ENCODE peak calls at places on chromosomes 12 and 14, in eight cellular contexts. I is HCT116, L is heart left ventricle, M is H1, V is fibroblast of lung, D is upper lobe of right lung, T is DND-41, G is fibroblast of pulmonary artery. A is an unnamed sample.
A peak's percentile ranks its signal among the peaks of the same experiment; 100 is the strongest.

GRCh38 chr14:58808828-58809227 is 171.1 kb downstream of the DACT1 start:
- DNase-seq in G (peak; percentile 62), D (no peak), T (no peak), V (peak; percentile 75), L (no peak), M (no peak), I (no peak), A (no peak)

GRCh38 chr12:31470462-31470861 is 120.5 kb downstream of the DENND5B start:
- DNase-seq in L (no peak), G (no peak), V (no peak), D (no peak), M (no peak), T (no peak), I (no peak), A (no peak)

GRCh38 chr12:78088391-78088832 is 257.7 kb downstream of the NAV3 start:
- DNase-seq in V (peak; percentile 61), M (no peak), G (peak; percentile 29), D (no peak), L (no peak), T (no peak), I (no peak), A (no peak)

GRCh38 chr14:81927069-81927468 is 393.4 kb upstream of the SEL1L start:
- DNase-seq in I (no peak), V (no peak), T (no peak), D (no peak), G (no peak), M (no peak), L (no peak), A (no peak)

GRCh38 chr12:30847259-30847658 is 79.3 kb upstream of the TSPAN11 start:
- DNase-seq in D (no peak), T (peak; percentile 11), G (peak; percentile 81), I (peak; percentile 62), V (peak; percentile 81), L (no peak), M (no peak), A (peak; percentile 33)

GRCh38 chr12:124466200-124467128 is 100.9 kb downstream of the NCOR2 start:
- DNase-seq in D (no peak), M (no peak), V (no peak), I (no peak), L (peak; percentile 71), T (peak; percentile 96), G (peak; percentile 93), A (peak; percentile 94)

GRCh38 chr14:71524321-71524982 is 407.8 kb upstream of the RGS6 start:
- DNase-seq in M (no peak), L (no peak), D (no peak), V (no peak), G (no peak), I (no peak), T (no peak), A (no peak)

GRCh38 chr12:123491481-123491880 is 33.5 kb downstream of the SNRNP35 start:
- DNase-seq in V (no peak), M (no peak), T (no peak), D (no peak), I (no peak), L (no peak), G (no peak), A (no peak)

GRCh38 chr12:77339610-77340009 is 274.2 kb upstream of the E2F7 start:
- DNase-seq in D (no peak), V (peak; percentile 56), G (peak; percentile 8), T (no peak), M (no peak), I (no peak), L (no peak), A (no peak)

GRCh38 chr14:65958664-65959562 is 527.3 kb upstream of the CCDC196 start:
- DNase-seq in G (peak; percentile 56), M (no peak), D (no peak), L (no peak), T (no peak), V (peak; percentile 44), I (peak; percentile 15), A (no peak)

GRCh38 chr12:22100952-22101748 is 55.1 kb downstream of the CMAS start:
- DNase-seq in V (peak; percentile 83), G (peak; percentile 85), T (peak; percentile 12), M (no peak), D (no peak), I (peak; percentile 18), L (peak; percentile 30), A (peak; percentile 69)

GRCh38 chr12:130266751-130267150 is 70.9 kb upstream of the PIWIL1 start:
- DNase-seq in V (no peak), I (no peak), T (peak; percentile 32), G (no peak), L (no peak), M (peak; percentile 44), D (no peak), A (no peak)

GRCh38 chr12:83016226-83016835 is 329.6 kb downstream of the TMTC2 start:
- DNase-seq in V (peak; percentile 88), M (no peak), D (no peak), G (peak; percentile 85), I (peak; percentile 79), T (no peak), L (no peak), A (no peak)

GRCh38 chr12:118611295-118611694 is 234.9 kb downstream of the SUDS3 start:
- DNase-seq in G (no peak), I (no peak), T (no peak), V (no peak), M (no peak), L (no peak), D (no peak), A (no peak)

GRCh38 chr14:70789961-70790360 is 19.4 kb downstream of the MAP3K9 start:
- DNase-seq in D (no peak), V (no peak), T (no peak), G (no peak), M (no peak), L (no peak), I (no peak), A (no peak)

GRCh38 chr12:19140381-19141236 is 11.1 kb downstream of the PLEKHA5 start:
- DNase-seq in T (no peak), D (no peak), M (no peak), G (peak; percentile 29), I (no peak), V (no peak), L (no peak), A (no peak)

GRCh38 chr14:23694085-23694975 is 58.2 kb downstream of the DHRS2 start:
- DNase-seq in V (peak; percentile 51), L (no peak), G (peak; percentile 57), M (no peak), T (peak; percentile 5), D (no peak), I (peak; percentile 27), A (peak; percentile 44)

GRCh38 chr14:103404920-103405319 is 19.7 kb downstream of the MARK3 start:
- DNase-seq in T (no peak), I (no peak), L (peak; percentile 72), D (no peak), V (peak; percentile 39), M (no peak), G (peak; percentile 79), A (no peak)

GRCh38 chr12:52870361-52871290 is 21.8 kb upstream of the KRT78 start:
- DNase-seq in V (peak; percentile 30), I (no peak), L (peak; percentile 49), T (peak; percentile 63), M (no peak), G (peak; percentile 40), D (peak; percentile 83), A (peak; percentile 89)

GRCh38 chr12:38886064-38886463 is 19.3 kb downstream of the CPNE8 start:
- DNase-seq in G (peak; percentile 60), V (no peak), T (no peak), L (peak; percentile 45), I (peak; percentile 4), D (no peak), M (no peak), A (peak; percentile 17)

GRCh38 chr12:91681751-91682150 is 463.9 kb downstream of the BTG1 start:
- DNase-seq in M (no peak), L (no peak), V (no peak), T (no peak), I (no peak), D (no peak), G (no peak), A (no peak)

GRCh38 chr14:89807151-89807550 is 147.4 kb downstream of the EFCAB11 start:
- DNase-seq in T (no peak), M (no peak), G (no peak), V (peak; percentile 19), L (no peak), I (no peak), D (no peak), A (no peak)

GRCh38 chr14:98724734-98725133 is 547.3 kb downstream of the BCL11B start:
- DNase-seq in D (no peak), T (no peak), L (no peak), I (no peak), G (no peak), V (no peak), M (no peak), A (no peak)

GRCh38 chr14:55430024-55430690 is 10.3 kb downstream of the TBPL2 start:
- DNase-seq in T (peak; percentile 45), M (no peak), I (peak; percentile 66), V (peak; percentile 88), G (peak; percentile 85), L (no peak), D (no peak), A (peak; percentile 65)
- TF ChIP-seq CTCF in T (peak; percentile 47), M (no peak), I (peak; percentile 49), V (peak; percentile 53), G (peak; percentile 49), L (peak; percentile 42), D (peak; percentile 37), A (peak; percentile 76)

GRCh38 chr12:33427071-33427470 is 12.5 kb downstream of the SYT10 start:
- DNase-seq in L (no peak), I (no peak), M (no peak), G (no peak), T (no peak), V (no peak), D (no peak), A (no peak)
- TF ChIP-seq CTCF in L (no peak), I (no peak), M (peak; percentile 12), G (no peak), T (peak; percentile 21), V (no peak), D (peak; percentile 5), A (no peak)

GRCh38 chr12:105234197-105234596 is 1.8 kb downstream of the APPL2 start:
- DNase-seq in M (no peak), D (no peak), T (no peak), G (no peak), L (no peak), I (no peak), V (no peak), A (no peak)

GRCh38 chr12:105233045-105233905 is 2.7 kb downstream of the APPL2 start:
- DNase-seq in T (no peak), L (no peak), G (no peak), I (no peak), V (no peak), D (no peak), M (no peak), A (no peak)

GRCh38 chr12:105237671-105238070 is 1.7 kb upstream of the APPL2 start:
- DNase-seq in L (no peak), T (no peak), D (no peak), I (no peak), V (no peak), M (no peak), G (no peak), A (no peak)

GRCh38 chr12:105235299-105235746 is 651 bp downstream of the APPL2 start:
- DNase-seq in T (peak; percentile 10), I (no peak), M (no peak), V (no peak), G (no peak), D (no peak), L (no peak), A (peak; percentile 7)

GRCh38 chr12:105235747-105236476 is at the start of gene APPL2:
- DNase-seq in M (no peak), L (peak; percentile 94), I (peak; percentile 63), G (peak; percentile 89), T (peak; percentile 88), V (peak; percentile 89), D (peak; percentile 97), A (peak; percentile 84)
- TF ChIP-seq CTCF in M (peak; percentile 28), L (peak; percentile 54), I (no peak), G (no peak), T (peak; percentile 60), V (no peak), D (peak; percentile 33), A (peak; percentile 55)

GRCh38 chr14:51484491-51484890 is 167.2 kb upstream of the FRMD6 start:
- DNase-seq in G (no peak), I (no peak), V (no peak), D (no peak), M (no peak), T (no peak), L (no peak), A (no peak)
- TF ChIP-seq CTCF in G (no peak), I (no peak), V (no peak), D (no peak), M (no peak), T (no peak), L (no peak), A (no peak)

A was measured in activated CD8-positive, alpha-beta T cell treated with anti-CD3 and anti-CD28 coated beads for 36 hours.